ENCODE peak calls at places on chromosomes 12 and 14, in four cellular contexts. One of them, this sample, is unnamed.

GRCh38 chr12:10600988-10601387 is 12.4 kb downstream of the MAGOHB start:
- DNase-seq in KG1: no peak
- DNase-seq in stimulated activated CD8-positive, alpha-beta memory T cell treated with anti-CD3 and anti-CD28 coated beads, Interleukin-7, amount 100 ng/mL, for 1 hour: no peak
- DNase-seq in putamen: no peak
- DNase-seq in this sample: no peak

GRCh38 chr14:92670967-92671366 is 77.5 kb downstream of the LGMN start:
- DNase-seq in KG1: no peak
- DNase-seq in stimulated activated CD8-positive, alpha-beta memory T cell treated with anti-CD3 and anti-CD28 coated beads, Interleukin-7, amount 100 ng/mL, for 1 hour: no peak
- DNase-seq in putamen: no peak
- DNase-seq in this sample: no peak

GRCh38 chr14:37047996-37048395 is 124.4 kb downstream of the SLC25A21 start:
- DNase-seq in KG1: no peak
- DNase-seq in stimulated activated CD8-positive, alpha-beta memory T cell treated with anti-CD3 and anti-CD28 coated beads, Interleukin-7, amount 100 ng/mL, for 1 hour: no peak
- DNase-seq in putamen: no peak
- DNase-seq in this sample: no peak

GRCh38 chr14:21526672-21527319 is 650 bp upstream of the SALL2 start:
- DNase-seq in KG1: no peak
- DNase-seq in stimulated activated CD8-positive, alpha-beta memory T cell treated with anti-CD3 and anti-CD28 coated beads, Interleukin-7, amount 100 ng/mL, for 1 hour: no peak
- DNase-seq in putamen: no peak
- DNase-seq in this sample: no peak

GRCh38 chr14:96297000-96297399 is 41.0 kb downstream of the BDKRB1 start:
- DNase-seq in KG1: no peak
- DNase-seq in stimulated activated CD8-positive, alpha-beta memory T cell treated with anti-CD3 and anti-CD28 coated beads, Interleukin-7, amount 100 ng/mL, for 1 hour: no peak
- DNase-seq in putamen: no peak
- DNase-seq in this sample: no peak

GRCh38 chr12:95277139-95277538 is 59.5 kb downstream of the VEZT start:
- DNase-seq in KG1: no peak
- DNase-seq in stimulated activated CD8-positive, alpha-beta memory T cell treated with anti-CD3 and anti-CD28 coated beads, Interleukin-7, amount 100 ng/mL, for 1 hour: no peak
- DNase-seq in putamen: no peak
- DNase-seq in this sample: no peak

GRCh38 chr12:20624718-20625117 is 70.4 kb upstream of the SLCO1C1 start:
- DNase-seq in KG1: no peak
- DNase-seq in stimulated activated CD8-positive, alpha-beta memory T cell treated with anti-CD3 and anti-CD28 coated beads, Interleukin-7, amount 100 ng/mL, for 1 hour: no peak
- DNase-seq in putamen: no peak
- DNase-seq in this sample: no peak

GRCh38 chr14:75200451-75200850 is 24.0 kb upstream of the TMED10 start:
- DNase-seq in KG1: no peak
- DNase-seq in stimulated activated CD8-positive, alpha-beta memory T cell treated with anti-CD3 and anti-CD28 coated beads, Interleukin-7, amount 100 ng/mL, for 1 hour: no peak
- DNase-seq in putamen: no peak
- DNase-seq in this sample: no peak

GRCh38 chr14:104477804-104478375 is 101.7 kb upstream of the C14orf180 start:
- DNase-seq in KG1: no peak
- DNase-seq in stimulated activated CD8-positive, alpha-beta memory T cell treated with anti-CD3 and anti-CD28 coated beads, Interleukin-7, amount 100 ng/mL, for 1 hour: no peak
- DNase-seq in putamen: no peak
- DNase-seq in this sample: no peak

GRCh38 chr12:47636908-47637780 is 68.7 kb downstream of the RPAP3 start:
- DNase-seq in KG1: no peak
- DNase-seq in stimulated activated CD8-positive, alpha-beta memory T cell treated with anti-CD3 and anti-CD28 coated beads, Interleukin-7, amount 100 ng/mL, for 1 hour: no peak
- DNase-seq in putamen: no peak
- DNase-seq in this sample: no peak

GRCh38 chr14:51293149-51293925 is 53.3 kb downstream of the TMX1 start:
- DNase-seq in KG1: no peak
- DNase-seq in stimulated activated CD8-positive, alpha-beta memory T cell treated with anti-CD3 and anti-CD28 coated beads, Interleukin-7, amount 100 ng/mL, for 1 hour: no peak
- DNase-seq in putamen: peak; percentile 22
- DNase-seq in this sample: peak; percentile 73

GRCh38 chr14:100673807-100674154 is 52.9 kb upstream of the DLK1 start:
- DNase-seq in KG1: no peak
- DNase-seq in stimulated activated CD8-positive, alpha-beta memory T cell treated with anti-CD3 and anti-CD28 coated beads, Interleukin-7, amount 100 ng/mL, for 1 hour: no peak
- DNase-seq in putamen: no peak
- DNase-seq in this sample: no peak

GRCh38 chr12:27814411-27814810 is 34.4 kb upstream of the MANSC4 start:
- DNase-seq in KG1: no peak
- DNase-seq in stimulated activated CD8-positive, alpha-beta memory T cell treated with anti-CD3 and anti-CD28 coated beads, Interleukin-7, amount 100 ng/mL, for 1 hour: no peak
- DNase-seq in putamen: no peak
- DNase-seq in this sample: no peak